ENCODE peak calls at places on chromosomes 6 and 20, in eight cellular contexts. T is iris pigment epithelial cell; J is cerebellar cortex; L is GM23338; U is effector memory CD8-positive, alpha-beta T cell; C is GM04504; D is activated T-cell treated with anti-CD3 and anti-CD28 coated beads, Interleukin-2, amount 50 U/mL, for 72 hours; P is activated CD8-positive, alpha-beta memory T cell treated with anti-CD3 and anti-CD28 coated beads for 4 hours. W is an unnamed sample.

GRCh38 chr20:25508083-25508770 is 77.1 kb downstream of the NINL start:
- DNase-seq in T (peak), J (no peak), L (no peak), U (no peak), C (no peak), D (no peak), P (no peak), W (no peak)

GRCh38 chr6:83908813-83909212 is 49.3 kb downstream of the CYB5R4 start:
- DNase-seq in T (peak), J (no peak), L (no peak), U (no peak), C (no peak), D (no peak), P (no peak), W (no peak)

GRCh38 chr20:4697874-4698221 is 23.9 kb upstream of the PRND start:
- DNase-seq in T (no peak), J (no peak), L (no peak), U (peak), C (no peak), D (no peak), P (no peak), W (no peak)

GRCh38 chr6:99362644-99363268 is 13.3 kb upstream of the FAXC start:
- DNase-seq in T (no peak), J (no peak), L (no peak), U (no peak), C (no peak), D (peak), P (no peak), W (no peak)

GRCh38 chr6:130675072-130675471 is 152.1 kb upstream of the SMLR1 start:
- DNase-seq in T (peak), J (no peak), L (no peak), U (no peak), C (no peak), D (peak), P (no peak), W (no peak)

GRCh38 chr20:17177341-17177740 is 49.5 kb upstream of the PCSK2 start:
- DNase-seq in T (no peak), J (peak), L (no peak), U (no peak), C (no peak), D (no peak), P (no peak), W (no peak)

GRCh38 chr6:112254921-112255320 is 554 bp upstream of the LAMA4 start:
- DNase-seq in T (no peak), J (no peak), L (no peak), U (no peak), C (no peak), D (no peak), P (no peak), W (no peak)

GRCh38 chr6:107585815-107586435 is 96.0 kb downstream of the SOBP start:
- DNase-seq in T (no peak), J (no peak), L (peak), U (no peak), C (no peak), D (no peak), P (no peak), W (peak)

GRCh38 chr20:21511850-21512633 is 1.8 kb downstream of the NKX2-2 start:
- DNase-seq in T (no peak), J (no peak), L (peak), U (no peak), C (no peak), D (no peak), P (no peak), W (no peak)

GRCh38 chr6:31129130-31129529 is 8.9 kb upstream of the CDSN start:
- DNase-seq in T (no peak), J (no peak), L (no peak), U (no peak), C (no peak), D (no peak), P (no peak), W (peak)

GRCh38 chr6:37243816-37244370 is 13.7 kb upstream of the TBC1D22B start:
- DNase-seq in T (no peak), J (no peak), L (no peak), U (no peak), C (no peak), D (no peak), P (no peak), W (no peak)

GRCh38 chr6:111598211-111598610 is 7.5 kb downstream of the TRAF3IP2 start:
- DNase-seq in T (no peak), J (no peak), L (no peak), U (no peak), C (no peak), D (no peak), P (no peak), W (no peak)

GRCh38 chr6:10451828-10452509 is 37.1 kb upstream of the TFAP2A start:
- DNase-seq in T (peak), J (no peak), L (peak), U (no peak), C (peak), D (no peak), P (no peak), W (no peak)

W was measured in NCI-H345.